ENCODE peak calls at places on chromosomes 1 and 21, in ten cellular contexts. Q is HS-27A, I is NCI-H1417, T is head of caudate nucleus, D is GDM1, H is GM04504, S is NCI-H2029, A is Calu3, R is EL, N is NCI-H1694 treated with DMSO at 0.1 percent for 48 hours. W is an unnamed sample.

GRCh38 chr1:180503274-180503862 is 991 bp upstream of the ACBD6 start:
- DNase-seq in Q (peak), I (no peak), T (no peak), D (no peak), H (no peak), S (no peak), A (peak), R (peak), N (no peak), W (no peak)

GRCh38 chr1:220800262-220800661 is 13.5 kb downstream of the MTARC1 start:
- DNase-seq in Q (no peak), I (no peak), T (no peak), D (no peak), H (no peak), S (no peak), A (no peak), R (no peak), N (no peak), W (no peak)

GRCh38 chr21:15221799-15222386 is 157.1 kb upstream of the NRIP1 start:
- DNase-seq in Q (no peak), I (peak), T (no peak), D (peak), H (no peak), S (peak), A (peak), R (peak), N (no peak), W (peak)

GRCh38 chr21:14602418-14602987 is 56.4 kb upstream of the SAMSN1 start:
- DNase-seq in Q (no peak), I (no peak), T (no peak), D (no peak), H (no peak), S (no peak), A (no peak), R (no peak), N (no peak), W (no peak)

GRCh38 chr21:41163086-41163485 is 4.9 kb upstream of the BACE2 start:
- DNase-seq in Q (no peak), I (no peak), T (no peak), D (no peak), H (no peak), S (no peak), A (no peak), R (no peak), N (no peak), W (no peak)

GRCh38 chr1:11804666-11805453 is 904 bp downstream of the MTHFR start:
- DNase-seq in Q (no peak), I (peak), T (peak), D (no peak), H (no peak), S (peak), A (no peak), R (peak), N (peak), W (no peak)

GRCh38 chr1:242412921-242413320 is 111.6 kb downstream of the PLD5 start:
- DNase-seq in Q (no peak), I (no peak), T (no peak), D (no peak), H (no peak), S (no peak), A (no peak), R (no peak), N (no peak), W (no peak)

GRCh38 chr1:99992760-99993467 is 23.1 kb downstream of the SLC35A3 start:
- DNase-seq in Q (no peak), I (no peak), T (no peak), D (no peak), H (no peak), S (no peak), A (no peak), R (no peak), N (no peak), W (no peak)

GRCh38 chr1:52346653-52347052 is 19.4 kb downstream of the CC2D1B start:
- DNase-seq in Q (no peak), I (no peak), T (no peak), D (no peak), H (no peak), S (no peak), A (no peak), R (no peak), N (no peak), W (no peak)

GRCh38 chr21:46150491-46151121 is 4.8 kb downstream of the FTCD start:
- DNase-seq in Q (no peak), I (no peak), T (no peak), D (no peak), H (no peak), S (no peak), A (no peak), R (no peak), N (no peak), W (no peak)

GRCh38 chr1:64539808-64540207 is 69.9 kb downstream of the CACHD1 start:
- DNase-seq in Q (no peak), I (no peak), T (no peak), D (no peak), H (no peak), S (no peak), A (no peak), R (peak), N (no peak), W (no peak)

GRCh38 chr1:154176341-154176740 is 15.6 kb downstream of the TPM3 start:
- DNase-seq in Q (no peak), I (no peak), T (no peak), D (peak), H (peak), S (no peak), A (peak), R (peak), N (no peak), W (no peak)

GRCh38 chr1:118902299-118903270 is 85.6 kb downstream of the TBX15 start:
- DNase-seq in Q (no peak), I (no peak), T (no peak), D (no peak), H (peak), S (no peak), A (no peak), R (peak), N (no peak), W (no peak)

GRCh38 chr1:231421616-231421970 is 494 bp downstream of the EGLN1 start:
- DNase-seq in Q (peak), I (peak), T (peak), D (no peak), H (no peak), S (no peak), A (peak), R (peak), N (no peak), W (no peak)

GRCh38 chr1:90716243-90716551 is 905 bp downstream of the BARHL2 start:
- DNase-seq in Q (no peak), I (no peak), T (no peak), D (no peak), H (no peak), S (no peak), A (no peak), R (no peak), N (no peak), W (no peak)

GRCh38 chr1:97680894-97681293 is 239.9 kb downstream of the DPYD start:
- DNase-seq in Q (no peak), I (peak), T (no peak), D (no peak), H (no peak), S (peak), A (no peak), R (no peak), N (no peak), W (no peak)

GRCh38 chr1:31904339-31905092 is 33.7 kb downstream of the PTP4A2 start:
- DNase-seq in Q (no peak), I (no peak), T (no peak), D (no peak), H (no peak), S (no peak), A (no peak), R (peak), N (no peak), W (peak)

GRCh38 chr1:198610362-198610761 is 28.5 kb upstream of the PTPRC start:
- DNase-seq in Q (no peak), I (no peak), T (no peak), D (no peak), H (no peak), S (no peak), A (no peak), R (no peak), N (no peak), W (no peak)

GRCh38 chr1:116988908-116989307 is 12.7 kb upstream of the CD101 start:
- DNase-seq in Q (no peak), I (peak), T (no peak), D (no peak), H (no peak), S (peak), A (no peak), R (no peak), N (peak), W (no peak)

GRCh38 chr1:203649551-203650011 is 22.9 kb downstream of the ATP2B4 start:
- DNase-seq in Q (no peak), I (no peak), T (no peak), D (no peak), H (no peak), S (no peak), A (no peak), R (no peak), N (no peak), W (no peak)

GRCh38 chr1:58823481-58824010 is 39.7 kb upstream of the JUN start:
- DNase-seq in Q (peak), I (no peak), T (no peak), D (no peak), H (peak), S (no peak), A (peak), R (peak), N (no peak), W (no peak)

GRCh38 chr1:77281491-77282186 is at the start of gene AK5:
- DNase-seq in Q (no peak), I (peak), T (peak), D (peak), H (no peak), S (no peak), A (peak), R (peak), N (peak), W (no peak)

GRCh38 chr1:206479164-206480125 is 9.2 kb downstream of the IKBKE start:
- DNase-seq in Q (no peak), I (peak), T (peak), D (peak), H (peak), S (peak), A (peak), R (peak), N (peak), W (peak)

GRCh38 chr21:31370893-31371652 is 27.0 kb upstream of the TIAM1 start:
- DNase-seq in Q (no peak), I (no peak), T (no peak), D (no peak), H (no peak), S (no peak), A (no peak), R (no peak), N (no peak), W (no peak)

GRCh38 chr1:150516050-150516591 is 569 bp downstream of the FALEC start:
- DNase-seq in Q (no peak), I (peak), T (peak), D (no peak), H (no peak), S (no peak), A (peak), R (no peak), N (peak), W (no peak)

GRCh38 chr1:40861227-40862003 is 748 bp downstream of the CITED4 start:
- DNase-seq in Q (no peak), I (peak), T (peak), D (no peak), H (no peak), S (peak), A (no peak), R (no peak), N (no peak), W (no peak)

GRCh38 chr1:51642739-51643142 is 25.8 kb downstream of the OSBPL9 start:
- DNase-seq in Q (no peak), I (no peak), T (no peak), D (no peak), H (peak), S (no peak), A (no peak), R (peak), N (no peak), W (no peak)

GRCh38 chr1:38489844-38490270 is 369.7 kb downstream of the RRAGC start:
- DNase-seq in Q (no peak), I (no peak), T (peak), D (peak), H (no peak), S (peak), A (peak), R (peak), N (peak), W (peak)

GRCh38 chr1:160795951-160796383 is at the start of gene LY9:
- DNase-seq in Q (no peak), I (no peak), T (no peak), D (peak), H (no peak), S (no peak), A (no peak), R (no peak), N (no peak), W (no peak)

GRCh38 chr1:91700771-91701493 is 185.0 kb downstream of the TGFBR3 start:
- DNase-seq in Q (peak), I (no peak), T (no peak), D (no peak), H (peak), S (no peak), A (no peak), R (peak), N (no peak), W (no peak)

GRCh38 chr1:2073382-2074230 is 23.4 kb downstream of the PRKCZ start:
- DNase-seq in Q (no peak), I (peak), T (peak), D (no peak), H (peak), S (no peak), A (no peak), R (peak), N (peak), W (no peak)

W was measured in HepG2.